ENCODE peak calls at places on chromosomes 12 and 14, in seven cellular contexts. D is IMR-90, X is neuronal stem cell, H is mesenchymal stem cell, W is H1, L is H9, P is trophoblast cell. V is an unnamed sample.
A peak's percentile ranks its signal among the peaks of the same experiment; 100 is the strongest.

GRCh38 chr12:68469136-68469535 is 137.0 kb upstream of the MDM1 start:
- DNase-seq in P (no peak), H (no peak), L (no peak), X (no peak), D (peak; percentile 18), W (no peak), V (no peak)

GRCh38 chr14:75224561-75224960 is 48.1 kb upstream of the TMED10 start:
- DNase-seq in H (peak; percentile 53), D (peak; percentile 63), X (no peak), L (no peak), W (no peak), P (no peak), V (no peak)

GRCh38 chr14:24483604-24484252 is 24.3 kb downstream of the CMA1 start:
- DNase-seq in D (peak; percentile 27), P (peak; percentile 11), W (no peak), X (no peak), L (no peak), H (peak; percentile 36), V (peak; percentile 2)

GRCh38 chr12:124188561-124189405 is 106.1 kb upstream of the RFLNA start:
- DNase-seq in H (peak; percentile 42), X (no peak), W (no peak), D (no peak), L (no peak), P (peak; percentile 71), V (peak; percentile 78)

GRCh38 chr12:124704619-124705018 is 137.2 kb upstream of the NCOR2 start:
- DNase-seq in H (no peak), L (no peak), W (no peak), D (no peak), P (no peak), X (no peak), V (no peak)

GRCh38 chr12:116121453-116121871 is 156.0 kb downstream of the MED13L start:
- DNase-seq in W (no peak), X (no peak), H (no peak), P (no peak), D (peak; percentile 60), L (no peak), V (no peak)

GRCh38 chr12:116631619-116632018 is 72.4 kb downstream of the MAP1LC3B2 start:
- DNase-seq in W (no peak), D (no peak), X (no peak), L (no peak), H (no peak), P (no peak), V (peak; percentile 37)

GRCh38 chr12:72274926-72275325 is 2.8 kb downstream of the TRHDE start:
- DNase-seq in X (no peak), W (no peak), H (peak; percentile 78), L (no peak), P (no peak), D (peak; percentile 79), V (no peak)

GRCh38 chr12:82486524-82487235 is 128.4 kb downstream of the METTL25 start:
- DNase-seq in D (peak; percentile 28), W (no peak), P (no peak), L (no peak), X (no peak), H (no peak), V (no peak)

GRCh38 chr14:51304956-51305355 is 64.9 kb downstream of the TMX1 start:
- DNase-seq in H (peak; percentile 99), P (no peak), D (peak; percentile 96), W (no peak), X (no peak), L (no peak), V (no peak)

GRCh38 chr12:90287585-90287984 is 578.9 kb upstream of the ATP2B1 start:
- DNase-seq in D (no peak), W (no peak), P (no peak), L (no peak), X (no peak), H (peak; percentile 6), V (peak; percentile 13)

GRCh38 chr12:109951136-109951535 is 45.0 kb downstream of the GIT2 start:
- DNase-seq in H (peak; percentile 75), X (no peak), D (peak; percentile 96), L (no peak), P (peak; percentile 43), W (no peak), V (no peak)

GRCh38 chr12:121190523-121191031 is 19.4 kb upstream of the P2RX4 start:
- DNase-seq in P (peak; percentile 67), H (peak; percentile 94), L (no peak), X (no peak), D (peak; percentile 97), W (no peak), V (peak; percentile 93)

GRCh38 chr12:101847325-101847724 is 16.6 kb upstream of the GNPTAB start:
- DNase-seq in H (no peak), L (no peak), D (no peak), X (no peak), P (no peak), W (no peak), V (no peak)

GRCh38 chr12:108816652-108817335 is 40.6 kb downstream of the SSH1 start:
- DNase-seq in D (no peak), H (no peak), P (no peak), X (no peak), L (no peak), W (no peak), V (no peak)

GRCh38 chr14:91289464-91289863 is 45.0 kb upstream of the GPR68 start:
- DNase-seq in X (no peak), H (no peak), L (no peak), W (no peak), P (no peak), D (no peak), V (no peak)

GRCh38 chr12:121781751-121782615 is 11.5 kb downstream of the RHOF start:
- DNase-seq in P (no peak), L (peak; percentile 38), X (no peak), D (peak; percentile 72), W (no peak), H (peak; percentile 61), V (no peak)

GRCh38 chr14:54567634-54568561 is 970 bp downstream of the SAMD4A start:
- DNase-seq in D (no peak), L (peak; percentile 71), H (peak; percentile 70), W (peak; percentile 77), P (peak; percentile 64), X (peak; percentile 44), V (peak; percentile 79)

GRCh38 chr12:49776413-49776812 is 35.1 kb downstream of the TMBIM6 start:
- DNase-seq in X (peak; percentile 63), D (peak; percentile 79), H (peak; percentile 84), P (peak; percentile 78), L (peak; percentile 88), W (peak; percentile 76), V (peak; percentile 87)

GRCh38 chr14:99278836-99279235 is 6.8 kb upstream of the BCL11B start:
- DNase-seq in H (no peak), L (no peak), P (no peak), X (no peak), W (no peak), D (no peak), V (no peak)
- H2BK120ac ChIP-seq in H (no peak overlapping the region), L (no peak overlapping the region), P (no peak overlapping the region), X (no peak overlapping the region), W (no peak overlapping the region), D (no peak overlapping the region), V (no peak overlapping the region)

GRCh38 chr14:33275879-33276278 is 337.2 kb downstream of the NPAS3 start:
- DNase-seq in H (no peak), D (no peak), P (no peak), X (no peak), W (no peak), L (no peak), V (no peak)
- H2BK120ac ChIP-seq in H (no peak overlapping the region), D (no peak overlapping the region), P (no peak overlapping the region), X (no peak overlapping the region), W (no peak overlapping the region), L (no peak overlapping the region), V (no peak overlapping the region)

DNA sequence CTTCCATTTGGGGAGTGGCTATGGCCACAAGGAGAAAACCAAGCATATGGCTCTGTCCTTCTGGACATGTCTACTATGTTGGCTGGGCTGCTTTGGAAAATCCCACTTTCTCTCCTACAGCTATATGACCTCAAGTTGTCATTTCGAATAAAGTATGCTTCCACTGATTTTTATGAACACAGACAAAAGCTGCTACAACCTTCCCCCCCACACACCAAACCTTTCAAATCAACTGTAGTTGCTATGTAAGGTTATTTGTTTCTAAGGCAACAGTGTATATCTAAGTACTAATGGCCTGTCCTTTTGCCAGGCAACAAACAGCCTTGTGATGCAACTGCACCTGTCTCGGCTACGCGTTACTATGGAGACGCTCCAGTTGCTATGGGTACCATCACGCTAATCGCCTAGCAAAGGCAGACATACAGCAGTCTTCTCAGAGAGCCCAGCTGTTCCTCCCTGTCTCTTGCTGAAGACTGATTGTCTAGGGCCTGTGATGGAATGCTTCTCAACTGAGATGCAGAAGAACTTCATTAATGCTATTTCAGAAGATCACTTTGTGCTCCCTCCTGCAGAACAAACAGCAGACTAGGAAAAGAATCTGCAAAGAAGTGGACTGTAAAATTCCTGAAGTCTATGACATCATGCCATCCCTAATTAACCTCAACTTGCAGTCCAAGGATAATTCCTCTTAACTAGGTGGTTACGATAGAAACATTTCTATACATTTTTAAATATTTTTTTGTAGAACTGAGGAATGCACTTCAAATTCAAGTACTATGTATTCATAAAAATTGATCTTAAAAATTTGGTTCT is 67.6 kb downstream of the FOXN3 start:
- DNase-seq in D (no peak), W (no peak), P (peak; percentile 87), H (peak; percentile 76), L (peak; percentile 79), X (peak; percentile 76), V (peak; percentile 88)
- H2BK120ac ChIP-seq in D (no peak overlapping the region), W (no peak overlapping the region), P (no peak overlapping the region), H (no peak overlapping the region), L (no peak overlapping the region), X (no peak overlapping the region), V (no peak overlapping the region)

DNA sequence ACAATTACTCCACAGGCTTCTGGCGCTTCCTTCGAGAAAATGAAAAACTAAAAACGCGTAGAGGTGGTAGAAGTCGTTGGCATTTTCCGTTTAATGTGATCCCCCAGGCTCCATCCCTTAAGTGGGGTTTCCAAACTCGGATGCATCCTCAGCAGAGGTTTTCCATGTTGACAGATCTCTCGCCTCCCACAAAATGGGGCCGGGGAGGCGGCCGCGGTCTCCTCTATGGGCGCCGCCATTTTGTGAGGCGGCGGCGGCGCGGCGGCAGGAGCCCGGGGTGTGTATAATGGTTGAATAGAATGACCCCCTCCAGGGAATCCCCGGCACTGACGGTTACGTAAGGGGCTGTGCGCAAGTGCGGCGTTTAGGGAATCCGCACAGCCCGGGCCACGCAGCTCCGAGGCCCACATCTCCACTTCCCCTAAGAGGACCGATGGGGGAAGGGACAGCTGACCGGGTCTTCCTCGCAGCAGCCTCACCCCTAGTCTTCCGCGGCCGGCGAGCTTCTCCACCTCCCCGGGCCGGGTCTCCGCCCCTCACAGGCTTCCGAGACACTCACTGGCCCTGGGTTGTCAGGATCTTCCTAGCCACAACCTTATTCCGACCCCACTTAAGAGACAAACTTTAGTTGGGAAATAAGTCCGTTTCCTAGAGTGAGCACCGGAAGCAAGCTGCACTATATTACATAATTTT is 2.1 kb upstream of the ARID2 start:
- DNase-seq in H (peak; percentile 99), D (peak; percentile 98), P (peak; percentile 94), L (peak; percentile 97), X (peak; percentile 96), W (peak; percentile 87), V (peak; percentile 99)
- H2BK120ac ChIP-seq in H (peak overlapping the region; percentile 85), D (peak overlapping the region; percentile 90), P (peak overlapping the region; percentile 61), L (no peak overlapping the region), X (no peak overlapping the region), W (peak overlapping the region; percentile 95), V (peak overlapping the region; percentile 64)

GRCh38 chr12:12977231-12977630 is 22.8 kb downstream of the HEBP1 start:
- DNase-seq in H (no peak), P (peak; percentile 88), D (no peak), L (no peak), X (no peak), W (no peak), V (no peak)
- H2BK120ac ChIP-seq in H (no peak overlapping the region), P (no peak overlapping the region), D (no peak overlapping the region), L (no peak overlapping the region), X (no peak overlapping the region), W (no peak overlapping the region), V (no peak overlapping the region)

V was measured in mesendoderm.